ENCODE peak calls at places on chromosomes 2 and 18, in seven cellular contexts. U is lower leg skin, A is right lobe of liver, D is pancreas, V is H1, X is fibroblast of the aortic adventitia, C is choroid plexus epithelial cell. W is an unnamed sample.
A peak's percentile ranks its signal among the peaks of the same experiment; 100 is the strongest.

GRCh38 chr2:41967426-41968181 is 80.2 kb upstream of the PKDCC start:
- DNase-seq in V (no peak), D (peak; percentile 61), U (peak; percentile 51), A (no peak), X (peak; percentile 62), C (no peak), W (no peak)

GRCh38 chr18:57131782-57132181 is 15.1 kb upstream of the BOD1L2 start:
- DNase-seq in V (no peak), U (no peak), X (no peak), D (no peak), A (peak; percentile 80), C (no peak), W (no peak)

GRCh38 chr2:215748446-215748845 is 264.9 kb downstream of the MREG start:
- DNase-seq in V (no peak), X (peak; percentile 48), A (peak; percentile 90), C (peak; percentile 55), U (peak; percentile 19), D (no peak), W (no peak)

GRCh38 chr2:241678307-241678706 is 8.3 kb downstream of the DTYMK start:
- DNase-seq in D (no peak), X (no peak), C (no peak), U (no peak), V (no peak), A (no peak), W (no peak)

GRCh38 chr2:237096911-237097310 is 11.2 kb downstream of the COPS8 start:
- DNase-seq in A (no peak), U (no peak), C (peak; percentile 89), X (peak; percentile 77), D (no peak), V (no peak), W (peak; percentile 53)

GRCh38 chr2:159128191-159128590 is 158.3 kb downstream of the WDSUB1 start:
- DNase-seq in U (no peak), V (no peak), C (no peak), X (no peak), A (no peak), D (no peak), W (no peak)

GRCh38 chr2:230130668-230131364 is 62.1 kb upstream of the SLC16A14 start:
- DNase-seq in U (no peak), V (no peak), C (peak; percentile 98), D (no peak), A (no peak), X (peak; percentile 96), W (peak; percentile 78)

GRCh38 chr2:201237486-201238241 is 22.7 kb upstream of the CASP8 start:
- DNase-seq in V (no peak), X (no peak), D (no peak), C (no peak), A (no peak), U (no peak), W (no peak)

GRCh38 chr2:113127646-113128385 is 418 bp downstream of the IL1RN start:
- DNase-seq in A (no peak), X (no peak), U (no peak), C (no peak), V (no peak), D (no peak), W (no peak)

GRCh38 chr18:9546468-9546867 is 67.9 kb downstream of the PPP4R1 start:
- DNase-seq in U (no peak), A (no peak), X (no peak), D (no peak), C (no peak), V (no peak), W (no peak)

GRCh38 chr18:50401888-50402287 is 27.0 kb downstream of the SKA1 start:
- DNase-seq in U (peak; percentile 24), C (peak; percentile 53), A (peak; percentile 80), D (peak; percentile 98), X (peak; percentile 38), V (no peak), W (no peak)

GRCh38 chr2:134980639-134981038 is 62.0 kb downstream of the CCNT2 start:
- DNase-seq in X (no peak), U (no peak), V (no peak), C (no peak), D (no peak), A (no peak), W (no peak)

GRCh38 chr18:33369711-33370449 is 70.6 kb downstream of the CCDC178 start:
- DNase-seq in X (no peak), V (no peak), A (no peak), D (no peak), C (no peak), U (no peak), W (no peak)

GRCh38 chr2:2750867-2751714 is 420.0 kb upstream of the MYT1L start:
- DNase-seq in V (no peak), U (no peak), X (no peak), D (peak; percentile 43), C (no peak), A (no peak), W (no peak)

GRCh38 chr18:10901329-10901728 is 248.0 kb downstream of the PIEZO2 start:
- DNase-seq in X (no peak), V (no peak), D (no peak), U (no peak), C (no peak), A (no peak), W (no peak)

GRCh38 chr2:24075915-24076848 is at the start of gene SF3B6:
- DNase-seq in V (peak; percentile 100), U (peak; percentile 99), X (peak; percentile 98), D (peak; percentile 98), C (peak; percentile 99), A (peak; percentile 99), W (peak; percentile 98)

GRCh38 chr18:48836806-48837615 is 113.8 kb downstream of the SMAD7 start:
- DNase-seq in C (no peak), V (no peak), U (no peak), A (peak; percentile 27), D (peak; percentile 31), X (no peak), W (no peak)

GRCh38 chr2:233021771-233022170 is 8.7 kb upstream of the NGEF start:
- DNase-seq in U (no peak), D (no peak), A (no peak), X (peak; percentile 32), V (no peak), C (no peak), W (peak; percentile 16)

GRCh38 chr2:142983174-142983573 is 105.7 kb downstream of the KYNU start:
- DNase-seq in A (no peak), D (no peak), V (no peak), X (no peak), U (no peak), C (no peak), W (no peak)

GRCh38 chr2:142975239-142975638 is 97.8 kb downstream of the KYNU start:
- DNase-seq in X (no peak), D (no peak), V (no peak), A (no peak), U (no peak), C (no peak), W (no peak)

GRCh38 chr2:142980246-142981068 is 103.0 kb downstream of the KYNU start:
- DNase-seq in U (no peak), D (no peak), A (no peak), V (no peak), C (peak; percentile 84), X (peak; percentile 71), W (peak; percentile 43)

GRCh38 chr2:142984657-142985056 is 107.2 kb downstream of the KYNU start:
- DNase-seq in D (no peak), C (no peak), A (no peak), V (no peak), X (no peak), U (no peak), W (no peak)

GRCh38 chr2:142981069-142981378 is 103.6 kb downstream of the KYNU start:
- DNase-seq in C (no peak), X (no peak), V (no peak), U (no peak), A (no peak), D (no peak), W (no peak)
- TF ChIP-seq CTCF in C (no peak), X (no peak), V (no peak), U (no peak), A (no peak), D (no peak), W (no peak)

GRCh38 chr2:10846110-10846861 is 33.7 kb upstream of the PDIA6 start:
- DNase-seq in C (no peak), U (no peak), X (no peak), A (no peak), V (no peak), D (no peak), W (no peak)
- H3K4me3 ChIP-seq in C (no peak overlapping the region), U (no peak overlapping the region), X (no peak overlapping the region), A (no peak overlapping the region), V (no peak overlapping the region), D (no peak overlapping the region), W (no peak overlapping the region)

DNA sequence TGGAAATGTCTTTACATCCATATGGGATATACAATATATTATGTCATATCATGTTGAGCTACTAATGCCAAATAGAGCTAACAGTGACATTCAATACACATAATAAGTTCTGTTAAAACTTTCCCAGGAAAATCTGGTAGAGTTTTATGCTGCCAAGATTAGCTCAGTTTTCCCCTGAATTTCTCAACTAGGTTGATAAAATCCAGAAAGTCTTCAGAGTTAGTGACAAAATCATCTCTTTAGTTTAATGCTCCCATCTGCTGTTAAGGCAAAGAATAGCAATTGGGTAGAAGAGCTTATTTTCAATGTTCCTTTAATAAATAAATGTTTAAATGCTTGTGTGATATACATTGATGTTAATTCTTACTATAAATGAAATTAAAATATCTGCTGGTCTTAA is 10.0 kb downstream of the COL3A1 start:
- DNase-seq in A (no peak), V (no peak), X (peak; percentile 88), C (peak; percentile 65), D (no peak), U (no peak), W (no peak)
- TF ChIP-seq CTCF in A (no peak), V (no peak), X (peak; percentile 48), C (peak; percentile 40), D (no peak), U (no peak), W (peak; percentile 37)

DNA sequence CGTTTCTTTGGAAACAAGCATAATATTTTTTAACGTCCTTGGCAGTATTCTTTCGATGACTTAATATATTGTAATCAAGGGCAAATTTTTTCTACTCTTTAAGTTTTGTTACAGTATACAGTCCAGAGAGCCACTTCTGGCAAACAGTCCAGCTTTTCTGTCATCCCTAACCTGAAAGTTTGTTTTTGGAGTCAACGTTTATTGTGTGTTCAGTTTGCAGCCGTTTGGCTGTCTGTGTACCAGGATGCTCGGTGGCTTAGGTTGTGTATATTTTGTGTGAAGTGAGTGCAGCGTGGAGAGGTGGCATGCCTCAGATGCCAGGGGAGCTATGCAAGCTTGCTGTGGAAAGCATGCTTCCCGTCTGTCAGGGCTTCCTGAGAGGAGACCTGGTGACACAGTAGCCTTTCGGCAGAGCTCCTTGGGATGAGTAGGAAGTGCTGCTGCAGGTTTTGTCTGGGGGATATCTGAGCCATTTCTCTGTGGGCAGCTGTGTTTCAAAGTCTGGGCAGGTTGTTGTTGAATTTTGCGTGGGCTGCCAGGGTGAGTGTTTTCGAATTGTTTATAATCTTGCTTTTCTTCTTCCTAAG is 14.7 kb downstream of the MAP3K20 start:
- DNase-seq in U (no peak), C (peak; percentile 80), X (peak; percentile 75), A (no peak), V (no peak), D (no peak), W (peak; percentile 53)
- H3K4me3 ChIP-seq in U (no peak overlapping the region), C (peak overlapping the region; percentile 16), X (peak overlapping the region; percentile 53), A (no peak overlapping the region), V (no peak overlapping the region), D (no peak overlapping the region), W (no peak overlapping the region)

W was measured in brain microvascular endothelial cell.